ENCODE peak calls at places on chromosomes 1 and 21, in six cellular contexts. F is GM23338, Y is GM12878, B is WTC11, D is K562, P is HepG2. H is an unnamed sample.

GRCh38 chr1:38558476-38559179 is 300.9 kb downstream of the RRAGC start:
- DNase-seq in F (peak), D (no peak), B (peak), Y (peak), P (no peak), H (no peak)

GRCh38 chr1:28282426-28283407 is 23.4 kb downstream of the SESN2 start:
- DNase-seq in D (peak), Y (no peak), B (no peak), P (no peak), F (no peak), H (no peak)

GRCh38 chr1:159949123-159949522 is 3.7 kb upstream of the IGSF9 start:
- DNase-seq in F (no peak), B (no peak), P (no peak), Y (no peak), D (no peak), H (no peak)

GRCh38 chr1:190497561-190497960 is 19.9 kb upstream of the BRINP3 start:
- DNase-seq in Y (no peak), P (no peak), D (no peak), F (no peak), B (no peak), H (no peak)

GRCh38 chr1:43522776-43523480 is 7.8 kb upstream of the PTPRF start:
- DNase-seq in P (peak), D (peak), Y (no peak), B (no peak), F (no peak), H (no peak)

GRCh38 chr1:159076753-159077656 is at the start of gene AIM2:
- DNase-seq in B (no peak), P (no peak), Y (peak), D (peak), F (no peak), H (no peak)

GRCh38 chr1:145981299-145981600 is 15.1 kb downstream of the TXNIP start:
- DNase-seq in P (no peak), F (no peak), Y (no peak), D (no peak), B (no peak), H (no peak)

GRCh38 chr1:18479484-18479883 is 1.2 kb upstream of the KLHDC7A start:
- DNase-seq in Y (no peak), P (no peak), B (no peak), D (no peak), F (no peak), H (no peak)

GRCh38 chr1:150575518-150576366 is 3.7 kb downstream of the MCL1 start:
- DNase-seq in D (no peak), F (peak), B (no peak), Y (no peak), P (no peak), H (no peak)

GRCh38 chr1:229254910-229255541 is 15.9 kb upstream of the RAB4A start:
- DNase-seq in F (peak), P (peak), B (no peak), D (no peak), Y (no peak), H (no peak)

GRCh38 chr1:225460021-225460736 is 32.3 kb upstream of the LBR start:
- DNase-seq in B (no peak), D (no peak), F (peak), P (no peak), Y (no peak), H (no peak)

GRCh38 chr21:45423201-45423955 is 18.4 kb downstream of the COL18A1 start:
- DNase-seq in D (no peak), F (no peak), Y (no peak), B (no peak), P (peak), H (no peak)

GRCh38 chr1:151047591-151047924 is at the start of gene C1orf56:
- DNase-seq in D (peak), B (peak), P (peak), F (peak), Y (no peak), H (peak)

GRCh38 chr1:226097866-226098625 is 35.5 kb downstream of the H3-3A start:
- DNase-seq in F (no peak), D (no peak), B (no peak), Y (no peak), P (no peak), H (no peak)

GRCh38 chr1:118988186-118989005 is at the start of gene TBX15:
- DNase-seq in D (no peak), B (peak), F (peak), Y (no peak), P (no peak), H (no peak)

GRCh38 chr1:232239557-232240468 is 390.1 kb downstream of the SIPA1L2 start:
- DNase-seq in D (no peak), F (no peak), B (no peak), P (no peak), Y (no peak), H (no peak)

GRCh38 chr1:23436520-23437354 is 12.2 kb upstream of the TCEA3 start:
- DNase-seq in D (peak), Y (no peak), F (peak), B (peak), P (no peak), H (peak)

GRCh38 chr1:183528577-183528976 is 56.3 kb downstream of the SMG7 start:
- DNase-seq in P (no peak), F (no peak), B (no peak), Y (no peak), D (no peak), H (no peak)

GRCh38 chr1:21034725-21035628 is 141.7 kb downstream of the EIF4G3 start:
- DNase-seq in F (no peak), D (no peak), Y (no peak), B (no peak), P (no peak), H (no peak)

GRCh38 chr1:77687519-77687906 is 5.1 kb upstream of the ZZZ3 start:
- DNase-seq in F (peak), D (no peak), Y (no peak), B (peak), P (peak), H (peak)

GRCh38 chr1:179591592-179592580 is at the start of gene TDRD5:
- DNase-seq in F (peak), Y (no peak), D (peak), B (peak), P (no peak), H (peak)

GRCh38 chr1:46675549-46676314 is 4.1 kb downstream of the TEX38 start:
- DNase-seq in F (peak), Y (no peak), D (no peak), B (no peak), P (no peak), H (no peak)

GRCh38 chr1:64171797-64172281 is 31.6 kb upstream of the UBE2U start:
- DNase-seq in P (no peak), B (no peak), F (no peak), Y (peak), D (no peak), H (no peak)

GRCh38 chr1:56073614-56074356 is 505.6 kb downstream of the PLPP3 start:
- DNase-seq in Y (no peak), D (no peak), P (no peak), F (no peak), B (no peak), H (no peak)

GRCh38 chr1:151144474-151145157 is 1.8 kb downstream of the SEMA6C start:
- DNase-seq in P (no peak), D (no peak), F (peak), Y (no peak), B (no peak), H (no peak)

GRCh38 chr1:172185206-172185605 is 235.3 kb upstream of the C1orf105 start:
- DNase-seq in F (peak), Y (peak), D (no peak), P (no peak), B (no peak), H (no peak)

GRCh38 chr1:179164494-179164893 is 65.0 kb downstream of the ABL2 start:
- DNase-seq in Y (no peak), F (peak), D (no peak), B (no peak), P (peak), H (peak)

DNA sequence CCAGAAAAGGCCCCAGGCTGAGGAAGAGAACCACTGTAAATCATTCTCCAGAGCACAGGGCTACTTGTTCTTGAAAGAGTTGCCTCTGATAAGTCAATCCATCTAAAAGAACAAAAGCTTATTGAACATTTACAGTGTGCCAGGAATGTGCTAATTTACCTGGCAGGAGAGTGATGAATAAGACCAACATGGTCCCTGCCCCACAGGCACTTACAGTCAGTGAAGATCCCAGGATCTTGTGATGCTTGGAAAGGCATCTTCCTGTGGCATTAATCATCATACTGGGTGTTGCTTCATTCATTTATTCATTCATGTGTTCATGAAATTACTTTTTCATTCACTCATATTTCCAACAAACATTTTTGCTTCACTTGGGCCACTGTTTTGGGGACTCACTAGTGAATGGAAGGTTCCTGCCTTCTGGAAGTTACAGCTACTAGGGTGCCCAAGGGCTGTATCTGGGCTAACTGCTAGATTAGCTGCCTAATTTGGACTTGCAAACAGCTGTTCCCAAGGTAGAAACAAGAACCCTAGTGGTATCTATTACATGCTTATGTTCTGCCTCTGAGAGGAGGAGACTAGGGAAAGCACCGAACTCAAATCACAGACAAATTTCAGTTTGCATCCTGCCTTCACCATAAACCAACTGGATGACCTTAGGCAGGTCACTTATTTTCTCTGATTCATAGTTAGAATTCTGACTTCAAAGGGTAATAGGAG is 133.5 kb downstream of the CLIC6 start:
- DNase-seq in Y (no peak), D (no peak), B (no peak), F (no peak), P (no peak), H (no peak)
- TF ChIP-seq CREB1 in Y (no peak), D (no peak), B (no peak), F (no peak), P (no peak), H (no peak)

GRCh38 chr1:152774875-152775274 is at the start of gene LCE1F:
- DNase-seq in F (no peak), P (peak), D (no peak), Y (no peak), B (no peak), H (no peak)
- TF ChIP-seq CREB1 in F (no peak), P (no peak), D (no peak), Y (no peak), B (no peak), H (no peak)

GRCh38 chr1:81702903-81703302 is 97.8 kb upstream of the ADGRL2 start:
- DNase-seq in B (no peak), D (no peak), P (no peak), Y (no peak), F (no peak), H (no peak)
- TF ChIP-seq CREB1 in B (no peak), D (no peak), P (no peak), Y (no peak), F (no peak), H (no peak)

GRCh38 chr1:61447339-61448016 is 277.5 kb downstream of the TM2D1 start:
- DNase-seq in B (no peak), F (no peak), D (no peak), Y (no peak), P (no peak), H (no peak)

GRCh38 chr1:61449410-61449809 is 275.5 kb downstream of the TM2D1 start:
- DNase-seq in B (no peak), F (no peak), D (no peak), Y (no peak), P (no peak), H (no peak)

GRCh38 chr1:61448017-61448383 is 276.9 kb downstream of the TM2D1 start:
- DNase-seq in Y (no peak), P (no peak), D (no peak), B (no peak), F (no peak), H (no peak)

GRCh38 chr1:61450454-61451213 is 274.3 kb downstream of the TM2D1 start:
- DNase-seq in Y (no peak), D (no peak), F (no peak), B (no peak), P (peak), H (no peak)

DNA sequence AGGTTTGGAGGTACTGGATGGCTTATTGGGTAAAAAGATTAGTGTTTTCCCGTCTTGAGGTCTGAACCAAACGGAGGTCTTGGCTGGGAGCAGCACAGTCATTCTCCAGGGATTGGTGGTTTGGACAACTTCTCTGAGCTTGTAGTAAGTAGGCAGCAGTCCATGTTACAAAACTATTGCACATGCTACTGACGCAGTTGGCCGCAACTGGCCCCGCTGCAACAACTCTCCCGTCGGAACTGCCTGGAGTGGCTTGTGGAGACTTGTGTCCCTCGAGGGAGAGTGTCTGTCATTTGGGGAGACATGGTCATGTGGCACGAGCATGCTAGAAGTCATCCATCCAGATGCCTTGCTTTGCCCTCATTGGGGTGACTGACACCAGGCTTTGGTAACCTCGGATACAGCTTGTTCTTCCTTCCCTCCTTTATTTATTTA is 276.0 kb downstream of the TM2D1 start:
- DNase-seq in P (no peak), F (no peak), B (no peak), Y (no peak), D (no peak), H (no peak)
- TF ChIP-seq CREB1 in P (no peak), F (no peak), B (no peak), Y (no peak), D (no peak), H (no peak)

H was measured in H1.